ENCODE peak calls at places on chromosomes 6 and 20, in six cellular contexts. One of them, this sample, is unnamed.

GRCh38 chr20:58755751-58756524 is 63.3 kb downstream of the NPEPL1 start:
- DNase-seq in NCI-H2081: no peak
- DNase-seq in lower lobe of right lung: no peak
- DNase-seq in endothelial cell of umbilical vein: no peak
- DNase-seq in mesenchymal stem cell: no peak
- DNase-seq in neural crest cell: no peak
- DNase-seq in this sample: no peak

GRCh38 chr20:2149507-2149906 is 47.9 kb downstream of the STK35 start:
- DNase-seq in mesenchymal stem cell: peak; percentile 34
- DNase-seq in neural crest cell: no peak
- DNase-seq in lower lobe of right lung: no peak
- DNase-seq in NCI-H2081: no peak
- DNase-seq in endothelial cell of umbilical vein: no peak
- DNase-seq in this sample: no peak

GRCh38 chr20:49575551-49576060 is 7.7 kb upstream of the PTGIS start:
- DNase-seq in mesenchymal stem cell: no peak
- DNase-seq in neural crest cell: no peak
- DNase-seq in NCI-H2081: no peak
- DNase-seq in endothelial cell of umbilical vein: no peak
- DNase-seq in lower lobe of right lung: no peak
- DNase-seq in this sample: no peak

GRCh38 chr6:6686748-6687601 is 98.5 kb downstream of the LY86 start:
- DNase-seq in lower lobe of right lung: peak; percentile 98
- DNase-seq in endothelial cell of umbilical vein: peak; percentile 96
- DNase-seq in mesenchymal stem cell: peak; percentile 93
- DNase-seq in NCI-H2081: peak; percentile 98
- DNase-seq in neural crest cell: peak; percentile 70
- DNase-seq in this sample: no peak

GRCh38 chr20:34199183-34199582 is 42.0 kb upstream of the ASIP start:
- DNase-seq in neural crest cell: no peak
- DNase-seq in endothelial cell of umbilical vein: no peak
- DNase-seq in mesenchymal stem cell: no peak
- DNase-seq in NCI-H2081: no peak
- DNase-seq in lower lobe of right lung: no peak
- DNase-seq in this sample: peak; percentile 33

GRCh38 chr6:143556529-143556928 is 45.0 kb upstream of the FUCA2 start:
- DNase-seq in NCI-H2081: no peak
- DNase-seq in neural crest cell: no peak
- DNase-seq in mesenchymal stem cell: peak; percentile 60
- DNase-seq in endothelial cell of umbilical vein: no peak
- DNase-seq in lower lobe of right lung: no peak
- DNase-seq in this sample: no peak

GRCh38 chr6:168530653-168531071 is 89.7 kb downstream of the SMOC2 start:
- DNase-seq in mesenchymal stem cell: no peak
- DNase-seq in endothelial cell of umbilical vein: no peak
- DNase-seq in lower lobe of right lung: no peak
- DNase-seq in NCI-H2081: no peak
- DNase-seq in neural crest cell: no peak
- DNase-seq in this sample: no peak

GRCh38 chr6:136846046-136846445 is 23.7 kb downstream of the PEX7 start:
- DNase-seq in NCI-H2081: peak; percentile 54
- DNase-seq in lower lobe of right lung: no peak
- DNase-seq in neural crest cell: peak; percentile 6
- DNase-seq in endothelial cell of umbilical vein: peak; percentile 55
- DNase-seq in mesenchymal stem cell: peak; percentile 57
- DNase-seq in this sample: peak; percentile 73

GRCh38 chr20:4871486-4871885 is 129.8 kb downstream of the SLC23A2 start:
- DNase-seq in lower lobe of right lung: no peak
- DNase-seq in neural crest cell: no peak
- DNase-seq in endothelial cell of umbilical vein: no peak
- DNase-seq in mesenchymal stem cell: no peak
- DNase-seq in NCI-H2081: no peak
- DNase-seq in this sample: no peak

GRCh38 chr6:118712955-118713354 is 61.6 kb upstream of the CEP85L start:
- DNase-seq in endothelial cell of umbilical vein: no peak
- DNase-seq in mesenchymal stem cell: no peak
- DNase-seq in lower lobe of right lung: no peak
- DNase-seq in NCI-H2081: no peak
- DNase-seq in neural crest cell: no peak
- DNase-seq in this sample: no peak

GRCh38 chr6:129744201-129744879 is 34.4 kb upstream of the ARHGAP18 start:
- DNase-seq in endothelial cell of umbilical vein: peak; percentile 75
- DNase-seq in mesenchymal stem cell: peak; percentile 92
- DNase-seq in neural crest cell: no peak
- DNase-seq in NCI-H2081: no peak
- DNase-seq in lower lobe of right lung: no peak
- DNase-seq in this sample: no peak

GRCh38 chr20:59468831-59469230 is 135.5 kb upstream of the PHACTR3 start:
- DNase-seq in neural crest cell: no peak
- DNase-seq in endothelial cell of umbilical vein: no peak
- DNase-seq in NCI-H2081: no peak
- DNase-seq in mesenchymal stem cell: no peak
- DNase-seq in lower lobe of right lung: no peak
- DNase-seq in this sample: no peak

GRCh38 chr20:22801528-22801927 is 217.2 kb upstream of the FOXA2 start:
- DNase-seq in lower lobe of right lung: no peak
- DNase-seq in NCI-H2081: no peak
- DNase-seq in endothelial cell of umbilical vein: no peak
- DNase-seq in mesenchymal stem cell: no peak
- DNase-seq in neural crest cell: no peak
- DNase-seq in this sample: no peak

GRCh38 chr20:50393242-50393641 is 116.9 kb upstream of the PTPN1 start:
- DNase-seq in lower lobe of right lung: no peak
- DNase-seq in endothelial cell of umbilical vein: no peak
- DNase-seq in neural crest cell: no peak
- DNase-seq in NCI-H2081: no peak
- DNase-seq in mesenchymal stem cell: no peak
- DNase-seq in this sample: no peak

GRCh38 chr20:5198651-5198924 is 71.8 kb downstream of the CDS2 start:
- DNase-seq in mesenchymal stem cell: no peak
- DNase-seq in lower lobe of right lung: no peak
- DNase-seq in endothelial cell of umbilical vein: no peak
- DNase-seq in NCI-H2081: no peak
- DNase-seq in neural crest cell: no peak
- DNase-seq in this sample: no peak

GRCh38 chr20:53926428-53927028 is 143.9 kb downstream of the BCAS1 start:
- DNase-seq in endothelial cell of umbilical vein: peak; percentile 96
- DNase-seq in lower lobe of right lung: no peak
- DNase-seq in mesenchymal stem cell: peak; percentile 93
- DNase-seq in NCI-H2081: no peak
- DNase-seq in neural crest cell: no peak
- DNase-seq in this sample: peak; percentile 61

GRCh38 chr6:132648356-132648755 is 10.6 kb downstream of the TAAR1 start:
- DNase-seq in NCI-H2081: no peak
- DNase-seq in endothelial cell of umbilical vein: peak; percentile 27
- DNase-seq in lower lobe of right lung: no peak
- DNase-seq in mesenchymal stem cell: peak; percentile 77
- DNase-seq in neural crest cell: no peak
- DNase-seq in this sample: peak; percentile 17

GRCh38 chr6:133390168-133390567 is 149.0 kb downstream of the EYA4 start:
- DNase-seq in mesenchymal stem cell: no peak
- DNase-seq in endothelial cell of umbilical vein: no peak
- DNase-seq in lower lobe of right lung: no peak
- DNase-seq in neural crest cell: no peak
- DNase-seq in NCI-H2081: no peak
- DNase-seq in this sample: no peak

GRCh38 chr6:53718597-53719460 is 53.3 kb upstream of the KLHL31 start:
- DNase-seq in neural crest cell: no peak
- DNase-seq in NCI-H2081: peak; percentile 67
- DNase-seq in endothelial cell of umbilical vein: peak; percentile 74
- DNase-seq in lower lobe of right lung: no peak
- DNase-seq in mesenchymal stem cell: peak; percentile 62
- DNase-seq in this sample: peak; percentile 93

GRCh38 chr20:57435498-57436222 is 44.5 kb downstream of the RBM38 start:
- DNase-seq in mesenchymal stem cell: no peak
- DNase-seq in endothelial cell of umbilical vein: no peak
- DNase-seq in neural crest cell: no peak
- DNase-seq in lower lobe of right lung: peak; percentile 87
- DNase-seq in NCI-H2081: peak; percentile 81
- DNase-seq in this sample: peak; percentile 75

GRCh38 chr20:54405540-54405939 is 69.9 kb upstream of the DOK5 start:
- DNase-seq in neural crest cell: no peak
- DNase-seq in endothelial cell of umbilical vein: no peak
- DNase-seq in mesenchymal stem cell: no peak
- DNase-seq in NCI-H2081: no peak
- DNase-seq in lower lobe of right lung: no peak
- DNase-seq in this sample: no peak

GRCh38 chr6:158445426-158446085 is 114.3 kb upstream of the TMEM181 start:
- DNase-seq in mesenchymal stem cell: no peak
- DNase-seq in NCI-H2081: no peak
- DNase-seq in neural crest cell: no peak
- DNase-seq in lower lobe of right lung: no peak
- DNase-seq in endothelial cell of umbilical vein: no peak
- DNase-seq in this sample: no peak

GRCh38 chr6:53579338-53579737 is 34.4 kb upstream of the GCLC start:
- DNase-seq in mesenchymal stem cell: no peak
- DNase-seq in lower lobe of right lung: no peak
- DNase-seq in neural crest cell: no peak
- DNase-seq in endothelial cell of umbilical vein: no peak
- DNase-seq in NCI-H2081: no peak
- DNase-seq in this sample: no peak

GRCh38 chr20:50120935-50121693 is 8.2 kb upstream of the UBE2V1 start:
- DNase-seq in neural crest cell: no peak
- DNase-seq in endothelial cell of umbilical vein: peak; percentile 67
- DNase-seq in lower lobe of right lung: peak; percentile 63
- DNase-seq in NCI-H2081: peak; percentile 51
- DNase-seq in mesenchymal stem cell: peak; percentile 67
- DNase-seq in this sample: peak; percentile 46

GRCh38 chr6:87182321-87182720 is 27.0 kb downstream of the ZNF292 start:
- DNase-seq in lower lobe of right lung: no peak
- DNase-seq in endothelial cell of umbilical vein: no peak
- DNase-seq in neural crest cell: no peak
- DNase-seq in NCI-H2081: no peak
- DNase-seq in mesenchymal stem cell: no peak
- DNase-seq in this sample: no peak

GRCh38 chr6:151502499-151502898 is 8.7 kb downstream of the CCDC170 start:
- DNase-seq in lower lobe of right lung: no peak
- DNase-seq in NCI-H2081: no peak
- DNase-seq in neural crest cell: no peak
- DNase-seq in endothelial cell of umbilical vein: peak; percentile 63
- DNase-seq in mesenchymal stem cell: peak; percentile 50
- DNase-seq in this sample: no peak

GRCh38 chr20:58647162-58647813 is 3.8 kb upstream of the STX16 start:
- DNase-seq in lower lobe of right lung: no peak
- DNase-seq in mesenchymal stem cell: no peak
- DNase-seq in NCI-H2081: no peak
- DNase-seq in endothelial cell of umbilical vein: no peak
- DNase-seq in neural crest cell: no peak
- DNase-seq in this sample: peak; percentile 10

GRCh38 chr6:21382821-21383455 is 210.6 kb upstream of the SOX4 start:
- DNase-seq in mesenchymal stem cell: no peak
- DNase-seq in lower lobe of right lung: no peak
- DNase-seq in endothelial cell of umbilical vein: no peak
- DNase-seq in neural crest cell: no peak
- DNase-seq in NCI-H2081: no peak
- DNase-seq in this sample: no peak

GRCh38 chr20:25237610-25238318 is 10.1 kb upstream of the PYGB start:
- DNase-seq in mesenchymal stem cell: peak; percentile 100
- DNase-seq in endothelial cell of umbilical vein: peak; percentile 92
- DNase-seq in lower lobe of right lung: no peak
- DNase-seq in NCI-H2081: no peak
- DNase-seq in neural crest cell: no peak
- DNase-seq in this sample: peak; percentile 69

GRCh38 chr20:44709797-44710196 is 5.4 kb upstream of the CCN5 start:
- DNase-seq in mesenchymal stem cell: no peak
- DNase-seq in endothelial cell of umbilical vein: no peak
- DNase-seq in lower lobe of right lung: no peak
- DNase-seq in NCI-H2081: no peak
- DNase-seq in neural crest cell: no peak
- DNase-seq in this sample: no peak

GRCh38 chr6:161027385-161027784 is 35.8 kb downstream of the MAP3K4 start:
- DNase-seq in mesenchymal stem cell: no peak
- DNase-seq in neural crest cell: no peak
- DNase-seq in NCI-H2081: no peak
- DNase-seq in lower lobe of right lung: no peak
- DNase-seq in endothelial cell of umbilical vein: no peak
- DNase-seq in this sample: no peak

GRCh38 chr6:34070315-34071110 is 75.4 kb downstream of the GRM4 start:
- DNase-seq in NCI-H2081: no peak
- DNase-seq in mesenchymal stem cell: peak; percentile 17
- DNase-seq in neural crest cell: no peak
- DNase-seq in endothelial cell of umbilical vein: no peak
- DNase-seq in lower lobe of right lung: no peak
- DNase-seq in this sample: no peak

This sample was measured in AML-193.